ENCODE peak calls at places on chromosomes 12 and 14, in five cellular contexts. R is mesendoderm, T is H7, F is AG04450, P is cardiac muscle cell. L is an unnamed sample.

GRCh38 chr12:95788637-95789036 is 1.9 kb downstream of the NTN4 start:
- DNase-seq in R (no peak), T (no peak), F (no peak), P (peak), L (no peak)

GRCh38 chr12:6292606-6293005 is 17.9 kb upstream of the PLEKHG6 start:
- DNase-seq in R (peak), T (no peak), F (no peak), P (peak), L (peak)

GRCh38 chr12:109445224-109445623 is 31.9 kb downstream of the KCTD10 start:
- DNase-seq in R (no peak), T (no peak), F (no peak), P (no peak), L (peak)

GRCh38 chr14:95227279-95227860 is 70.0 kb upstream of the DICER1 start:
- DNase-seq in R (no peak), T (no peak), F (no peak), P (peak), L (peak)

GRCh38 chr12:100901266-100901665 is 106.7 kb downstream of the ANO4 start:
- DNase-seq in R (no peak), T (no peak), F (no peak), P (no peak), L (no peak)

GRCh38 chr14:24806061-24806678 is 172.2 kb upstream of the GZMB start:
- DNase-seq in R (peak), T (peak), F (peak), P (peak), L (no peak)

GRCh38 chr12:59118356-59118755 is 198.1 kb upstream of the LRIG3 start:
- DNase-seq in R (no peak), T (no peak), F (no peak), P (no peak), L (no peak)

GRCh38 chr14:76376409-76376877 is 506 bp downstream of the ESRRB start:
- DNase-seq in R (peak), T (no peak), F (no peak), P (no peak), L (no peak)

GRCh38 chr12:25250744-25251730 is at the start of gene KRAS:
- DNase-seq in R (peak), T (peak), F (peak), P (peak), L (peak)

GRCh38 chr12:55829967-55830600 is 697 bp upstream of the DNAJC14 start:
- DNase-seq in R (peak), T (peak), F (no peak), P (no peak), L (no peak)

DNA sequence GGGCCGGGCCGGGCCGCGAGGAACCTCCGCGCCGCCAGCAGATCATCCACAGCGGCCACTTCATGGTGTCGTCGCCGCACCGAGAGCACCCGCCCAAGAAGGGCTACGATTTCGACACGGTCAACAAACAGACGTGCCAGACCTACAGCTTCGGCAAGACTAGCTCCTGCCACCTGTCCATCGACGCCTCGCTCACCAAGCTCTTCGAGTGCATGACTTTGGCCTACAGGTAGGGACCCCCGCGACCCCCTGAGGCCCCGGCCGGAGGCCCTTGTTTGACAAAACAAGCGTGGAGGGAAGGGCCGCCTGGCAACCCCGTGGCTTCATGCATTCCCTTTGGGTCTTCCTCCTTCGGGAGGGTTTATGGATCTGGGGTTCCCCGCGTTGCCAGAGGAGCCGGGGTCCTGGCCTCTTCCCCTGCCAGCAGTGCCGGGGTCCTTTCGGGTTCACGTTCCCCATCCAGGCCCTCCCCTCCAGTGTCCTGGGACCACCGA is 529 bp downstream of the MLXIP start:
- DNase-seq in R (peak), T (peak), F (no peak), P (no peak), L (no peak)
- H3K4me3 ChIP-seq in R (peak), T (peak), F (peak), P (peak), L (peak)

DNA sequence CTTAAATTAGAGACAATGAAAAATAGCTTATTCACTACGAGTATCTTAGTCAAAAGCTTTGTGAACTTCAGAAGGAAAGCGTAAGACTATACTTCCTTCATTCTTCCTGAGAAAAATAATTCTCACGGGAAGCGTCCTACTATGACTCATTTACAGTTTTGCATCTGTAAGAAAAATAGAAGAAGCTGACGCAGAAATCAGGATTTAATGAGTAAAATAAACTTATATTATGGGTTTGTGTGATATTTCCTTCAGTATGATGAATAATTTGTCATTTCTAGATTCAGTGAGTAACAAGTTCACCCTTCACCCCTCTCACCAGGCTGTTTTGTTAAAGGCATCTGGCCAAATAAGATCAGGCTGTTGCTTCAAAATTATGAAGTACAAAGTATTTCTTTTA is 17.8 kb upstream of the PDE3A start:
- DNase-seq in R (no peak), T (no peak), F (no peak), P (peak), L (peak)
- H3K4me3 ChIP-seq in R (no peak), T (no peak), F (no peak), P (no peak), L (no peak)

GRCh38 chr12:112792306-112792705 is 758 bp downstream of the RPH3A start:
- DNase-seq in R (no peak), T (peak), F (no peak), P (no peak), L (no peak)
- H3K4me3 ChIP-seq in R (no peak), T (peak), F (no peak), P (no peak), L (no peak)

GRCh38 chr12:117408161-117408791 is 46.9 kb upstream of the NOS1 start:
- DNase-seq in R (peak), T (peak), F (no peak), P (peak), L (peak)
- H3K4me3 ChIP-seq in R (no peak), T (no peak), F (no peak), P (no peak), L (no peak)

GRCh38 chr14:85675957-85676356 is 146.0 kb downstream of the FLRT2 start:
- DNase-seq in R (no peak), T (no peak), F (no peak), P (no peak), L (no peak)
- H3K4me3 ChIP-seq in R (no peak), T (no peak), F (no peak), P (no peak), L (no peak)

GRCh38 chr12:19941096-19941495 is 427.2 kb upstream of the PDE3A start:
- DNase-seq in R (no peak), T (no peak), F (no peak), P (no peak), L (no peak)

GRCh38 chr12:19951664-19952063 is 416.7 kb upstream of the PDE3A start:
- DNase-seq in R (no peak), T (no peak), F (no peak), P (no peak), L (no peak)

GRCh38 chr12:19945559-19946485 is 422.5 kb upstream of the PDE3A start:
- DNase-seq in R (no peak), T (no peak), F (peak), P (peak), L (peak)

DNA sequence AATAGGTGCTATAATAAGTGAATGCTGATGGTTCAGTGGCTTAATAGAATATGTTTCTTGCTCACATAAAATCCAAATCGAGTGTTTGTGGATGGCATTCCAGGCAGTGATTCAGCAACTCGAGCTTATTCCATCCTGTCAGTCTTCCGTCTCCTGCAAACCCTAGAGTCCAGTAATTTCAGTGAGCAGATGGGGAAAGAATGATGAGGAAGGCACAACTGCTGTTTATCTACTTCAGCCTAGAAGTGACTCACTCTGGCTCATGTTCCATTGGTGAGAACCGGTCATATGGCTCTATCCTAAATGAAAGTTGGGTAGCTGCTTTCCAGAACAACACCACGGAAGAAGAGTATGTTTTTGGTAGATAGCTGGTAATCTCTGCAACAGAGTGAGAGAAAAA is 421.8 kb upstream of the PDE3A start:
- DNase-seq in R (no peak), T (no peak), F (peak), P (peak), L (peak)
- H3K4me3 ChIP-seq in R (no peak), T (no peak), F (peak), P (no peak), L (peak)

GRCh38 chr12:998020-998874 is 7.2 kb downstream of the ERC1 start:
- DNase-seq in R (no peak), T (no peak), F (no peak), P (no peak), L (no peak)
- H3K4me3 ChIP-seq in R (no peak), T (no peak), F (no peak), P (no peak), L (no peak)

GRCh38 chr12:57452181-57452936 is 2.7 kb upstream of the INHBE start:
- DNase-seq in R (peak), T (peak), F (peak), P (peak), L (peak)

GRCh38 chr12:57451233-57451778 is 3.8 kb upstream of the INHBE start:
- DNase-seq in R (no peak), T (no peak), F (no peak), P (no peak), L (no peak)

GRCh38 chr12:57454566-57455373 is at the start of gene INHBE:
- DNase-seq in R (peak), T (peak), F (peak), P (peak), L (peak)

GRCh38 chr12:57454213-57454565 is 918 bp upstream of the INHBE start:
- DNase-seq in R (no peak), T (no peak), F (no peak), P (no peak), L (no peak)

GRCh38 chr12:57452937-57453509 is 2.1 kb upstream of the INHBE start:
- DNase-seq in R (peak), T (peak), F (no peak), P (peak), L (peak)
- H3K4me3 ChIP-seq in R (no peak), T (no peak), F (no peak), P (no peak), L (no peak)

GRCh38 chr12:124389537-124390441 is 94.9 kb downstream of the RFLNA start:
- DNase-seq in R (no peak), T (no peak), F (no peak), P (no peak), L (no peak)
- H3K4me3 ChIP-seq in R (no peak), T (peak), F (peak), P (no peak), L (peak)